ENCODE peak calls at places on chromosomes 11 and 22, in nine cellular contexts. C, W, G, N, X, U, M, B and O are unnamed samples.

GRCh38 chr11:16862733-16863132 is 124.3 kb downstream of the C11orf58 start:
- DNase-seq in B (no peak), W (no peak), C (no peak), N (no peak), G (peak), M (no peak), X (no peak), U (peak), O (no peak)

GRCh38 chr22:40583058-40583741 is 53.3 kb downstream of the MRTFA start:
- DNase-seq in B (no peak), M (no peak), C (no peak), U (no peak), X (no peak), W (no peak), N (no peak), G (no peak), O (no peak)

GRCh38 chr11:25981998-25982397 is 349.9 kb upstream of the ANO3 start:
- DNase-seq in U (peak), G (no peak), X (peak), B (peak), M (no peak), W (peak), C (peak), N (peak), O (peak)

GRCh38 chr11:57324886-57325734 is at the start of gene TNKS1BP1:
- DNase-seq in M (peak), B (peak), C (peak), N (peak), G (peak), X (peak), U (peak), W (peak), O (peak)

GRCh38 chr11:65445604-65446445 is 23.2 kb downstream of the NEAT1 start:
- DNase-seq in G (no peak), W (no peak), C (no peak), M (no peak), U (peak), N (no peak), B (no peak), X (no peak), O (no peak)

GRCh38 chr22:20783844-20784723 is 10.2 kb downstream of the SERPIND1 start:
- DNase-seq in C (peak), B (peak), N (peak), W (peak), U (peak), M (peak), X (peak), G (no peak), O (no peak)

GRCh38 chr11:116078101-116078561 is 573.9 kb upstream of the CADM1 start:
- DNase-seq in B (no peak), N (no peak), U (peak), W (no peak), G (no peak), X (peak), M (no peak), C (no peak), O (no peak)

GRCh38 chr11:34825670-34826383 is 90.4 kb downstream of the APIP start:
- DNase-seq in B (no peak), N (no peak), M (no peak), W (no peak), U (no peak), G (no peak), C (no peak), X (no peak), O (no peak)

GRCh38 chr11:64539711-64540420 is 51.2 kb upstream of the SLC22A12 start:
- DNase-seq in G (no peak), X (peak), N (no peak), W (no peak), U (no peak), C (no peak), M (no peak), B (no peak), O (no peak)

GRCh38 chr11:100857236-100858005 is 170.3 kb downstream of the ARHGAP42 start:
- DNase-seq in G (no peak), C (no peak), X (no peak), B (no peak), M (no peak), U (no peak), W (no peak), N (no peak), O (no peak)

GRCh38 chr22:49900441-49901230 is 17.6 kb downstream of the ALG12 start:
- DNase-seq in U (no peak), N (no peak), B (no peak), M (no peak), X (no peak), C (no peak), G (no peak), W (no peak), O (no peak)

GRCh38 chr11:72634472-72635095 is 39.6 kb downstream of the PDE2A start:
- DNase-seq in M (no peak), W (no peak), B (no peak), C (no peak), U (no peak), G (no peak), N (no peak), X (no peak), O (no peak)

GRCh38 chr11:12274558-12275197 is 102.7 kb upstream of the PARVA start:
- DNase-seq in G (no peak), U (peak), N (no peak), W (no peak), M (no peak), C (no peak), B (no peak), X (no peak), O (no peak)

GRCh38 chr11:102757823-102758549 is 22.4 kb downstream of the MMP10 start:
- DNase-seq in G (peak), X (peak), C (no peak), U (peak), N (peak), B (no peak), W (no peak), M (no peak), O (no peak)

GRCh38 chr11:46308632-46309419 is 31.4 kb downstream of the CREB3L1 start:
- DNase-seq in M (peak), B (peak), G (peak), N (peak), X (peak), W (peak), U (peak), C (no peak), O (peak)

GRCh38 chr11:33620423-33621120 is 80.1 kb downstream of the C11orf91 start:
- DNase-seq in X (no peak), U (peak), G (no peak), W (no peak), B (no peak), N (peak), C (no peak), M (no peak), O (no peak)

GRCh38 chr11:128532571-128533091 is 54.7 kb downstream of the ETS1 start:
- DNase-seq in U (no peak), B (no peak), M (no peak), G (no peak), W (no peak), C (peak), N (no peak), X (no peak), O (peak)

GRCh38 chr11:33211588-33211987 is 45.6 kb upstream of the HIPK3 start:
- DNase-seq in B (no peak), M (no peak), X (peak), U (no peak), C (no peak), W (no peak), G (no peak), N (no peak), O (no peak)

GRCh38 chr22:49522582-49523373 is 304.9 kb downstream of the BRD1 start:
- DNase-seq in C (no peak), M (no peak), X (no peak), N (no peak), W (no peak), B (no peak), U (no peak), G (no peak), O (no peak)

GRCh38 chr22:17430298-17430900 is 61.1 kb downstream of the CECR2 start:
- DNase-seq in M (no peak), W (no peak), G (no peak), U (no peak), C (no peak), B (peak), X (peak), N (no peak), O (no peak)

GRCh38 chr22:27397036-27397947 is 404.3 kb downstream of the MN1 start:
- DNase-seq in M (no peak), G (peak), U (no peak), B (no peak), W (no peak), N (no peak), C (no peak), X (no peak), O (no peak)

GRCh38 chr11:119692547-119692834 is 36.5 kb downstream of the NECTIN1 start:
- DNase-seq in X (no peak), U (no peak), B (no peak), M (no peak), C (no peak), N (no peak), W (no peak), G (no peak), O (no peak)

GRCh38 chr11:119361056-119361787 is 14.7 kb upstream of the MFRP start:
- DNase-seq in M (no peak), U (peak), N (peak), C (no peak), G (peak), W (no peak), X (peak), B (peak), O (no peak)

GRCh38 chr22:35547993-35548761 is 7.5 kb downstream of the RASD2 start:
- DNase-seq in C (no peak), W (no peak), B (no peak), M (no peak), U (no peak), X (no peak), G (no peak), N (no peak), O (no peak)

GRCh38 chr22:33210129-33210784 is 152.1 kb upstream of the SYN3 start:
- DNase-seq in U (peak), W (peak), B (peak), X (peak), N (peak), C (peak), M (no peak), G (no peak), O (peak)

GRCh38 chr11:104968856-104969776 is 742 bp upstream of the CASP4 start:
- DNase-seq in B (peak), X (no peak), W (peak), M (no peak), G (peak), C (peak), N (peak), U (peak), O (no peak)

GRCh38 chr11:129333873-129334272 is 41.8 kb upstream of the BARX2 start:
- DNase-seq in N (no peak), W (no peak), G (no peak), X (no peak), C (no peak), U (peak), B (no peak), M (no peak), O (no peak)

GRCh38 chr11:72576196-72576595 is 98.0 kb downstream of the PDE2A start:
- DNase-seq in W (no peak), C (no peak), G (no peak), U (no peak), X (no peak), M (no peak), B (no peak), N (no peak), O (no peak)

GRCh38 chr11:74820763-74821162 is 72.1 kb downstream of the RNF169 start:
- DNase-seq in N (peak), M (no peak), C (no peak), G (peak), W (no peak), U (peak), X (peak), B (no peak), O (no peak)

GRCh38 chr11:84905411-84905810 is 721.7 kb downstream of the DLG2 start:
- DNase-seq in U (peak), M (no peak), G (no peak), B (no peak), N (no peak), C (no peak), W (no peak), X (no peak), O (no peak)

GRCh38 chr22:32050678-32051515 is 7.8 kb downstream of the SLC5A1 start:
- DNase-seq in M (peak), U (peak), B (peak), X (peak), G (peak), N (peak), C (peak), W (peak), O (no peak)

GRCh38 chr11:74438681-74439080 is 28.7 kb downstream of the KCNE3 start:
- DNase-seq in W (no peak), B (no peak), M (no peak), X (no peak), N (no peak), C (no peak), G (no peak), U (peak), O (no peak)

GRCh38 chr11:7668911-7669310 is 4.4 kb downstream of the CYB5R2 start:
- DNase-seq in U (no peak), C (no peak), N (no peak), W (no peak), X (no peak), B (no peak), G (no peak), M (no peak), O (no peak)

GRCh38 chr22:45934659-45935341 is 42.2 kb downstream of the WNT7B start:
- DNase-seq in X (no peak), C (no peak), M (no peak), U (peak), N (peak), W (peak), B (peak), G (peak), O (no peak)